ENCODE peak calls at places on chromosomes 16 and 17, in nine cellular contexts. K is right cardiac atrium; Q is CD4-positive, alpha-beta memory T cell; B is CD8-positive, alpha-beta T cell; V is neural progenitor cell; M is Karpas-422; G is body of pancreas; Z is cardiac muscle cell; J is ovary. F is an unnamed sample.

GRCh38 chr17:27106347-27106981 is 187.4 kb upstream of the WSB1 start:
- DNase-seq in V (no peak), K (no peak), J (no peak), B (no peak), G (no peak), Z (no peak), Q (no peak), M (no peak), F (no peak)

GRCh38 chr17:78704594-78704993 is 77.5 kb downstream of the CYTH1 start:
- DNase-seq in K (no peak), M (no peak), J (no peak), B (no peak), Z (no peak), V (no peak), Q (no peak), G (no peak), F (no peak)

GRCh38 chr16:8380311-8380710 is 210.0 kb downstream of the TMEM114 start:
- DNase-seq in Z (no peak), Q (no peak), K (no peak), J (no peak), V (peak), B (no peak), G (no peak), M (no peak), F (no peak)

GRCh38 chr16:66900721-66901441 is 17.8 kb downstream of the CDH16 start:
- DNase-seq in J (peak), Q (no peak), M (no peak), Z (peak), V (no peak), K (no peak), B (no peak), G (no peak), F (no peak)

GRCh38 chr17:81258292-81258691 is 19.2 kb downstream of the NDUFAF8 start:
- DNase-seq in V (peak), M (no peak), Z (no peak), G (no peak), J (no peak), B (no peak), K (no peak), Q (no peak), F (no peak)

GRCh38 chr17:38869647-38870258 is at the start of gene LASP1:
- DNase-seq in G (peak), V (peak), B (peak), Q (peak), J (peak), K (peak), M (peak), Z (peak), F (peak)

GRCh38 chr16:9521749-9522370 is 430.4 kb downstream of the HAPSTR1 start:
- DNase-seq in J (no peak), G (no peak), K (no peak), B (no peak), Z (no peak), V (peak), M (no peak), Q (no peak), F (no peak)

GRCh38 chr17:74573169-74573568 is 5.9 kb upstream of the CD300H start:
- DNase-seq in M (no peak), B (no peak), K (no peak), Z (no peak), Q (no peak), V (no peak), J (no peak), G (no peak), F (no peak)

GRCh38 chr17:57350266-57350665 is 93.9 kb downstream of the MSI2 start:
- DNase-seq in B (no peak), K (peak), Q (no peak), M (no peak), J (no peak), G (no peak), V (no peak), Z (no peak), F (no peak)

GRCh38 chr16:87295661-87296531 is 21.3 kb downstream of the C16orf95 start:
- DNase-seq in Z (no peak), V (no peak), Q (no peak), G (no peak), K (no peak), M (no peak), B (no peak), J (no peak), F (no peak)

GRCh38 chr17:77089118-77089477 is 51.7 kb upstream of the SEC14L1 start:
- DNase-seq in B (no peak), V (no peak), G (no peak), Q (no peak), M (peak), J (no peak), Z (no peak), K (no peak), F (no peak)

GRCh38 chr17:61659437-61659836 is 68.4 kb upstream of the NACA2 start:
- DNase-seq in V (no peak), Q (no peak), K (no peak), Z (no peak), G (no peak), J (no peak), B (no peak), M (no peak), F (no peak)

GRCh38 chr17:81926451-81927144 is 937 bp downstream of the MAFG start:
- DNase-seq in J (peak), Z (peak), M (peak), B (peak), K (peak), G (peak), V (peak), Q (peak), F (no peak)

GRCh38 chr16:56927471-56927870 is 4.5 kb upstream of the HERPUD1 start:
- DNase-seq in Q (no peak), G (no peak), V (no peak), M (no peak), B (no peak), K (no peak), Z (no peak), J (no peak), F (no peak)

GRCh38 chr17:81814748-81815645 is 11.0 kb downstream of the GCGR start:
- DNase-seq in Q (no peak), V (no peak), K (no peak), J (no peak), B (no peak), Z (no peak), M (no peak), G (no peak), F (no peak)

GRCh38 chr16:30558789-30559377 is 709 bp upstream of the ZNF764 start:
- DNase-seq in K (no peak), V (no peak), Q (no peak), M (no peak), J (no peak), B (no peak), Z (no peak), G (no peak), F (no peak)

GRCh38 chr17:21119945-21120249 is 6.9 kb upstream of the DHRS7B start:
- DNase-seq in J (no peak), Z (no peak), G (no peak), V (no peak), K (no peak), M (no peak), Q (no peak), B (no peak), F (no peak)

GRCh38 chr16:53744449-53744848 is 40.5 kb downstream of the FTO start:
- DNase-seq in G (no peak), B (peak), V (no peak), J (no peak), M (peak), K (no peak), Z (no peak), Q (peak), F (no peak)

GRCh38 chr16:81189100-81189664 is 49.3 kb upstream of the BCO1 start:
- DNase-seq in B (no peak), J (peak), K (peak), V (no peak), Q (no peak), Z (peak), G (peak), M (no peak), F (peak)

GRCh38 chr16:65015577-65015976 is 106.3 kb downstream of the CDH11 start:
- DNase-seq in Q (no peak), M (no peak), K (no peak), G (no peak), J (no peak), Z (no peak), V (no peak), B (no peak), F (no peak)

GRCh38 chr17:2387086-2388019 is 13.5 kb downstream of the MNT start:
- DNase-seq in Z (no peak), V (no peak), K (no peak), J (peak), Q (no peak), M (no peak), G (no peak), B (no peak), F (no peak)

GRCh38 chr17:58535431-58535830 is 21.0 kb upstream of the MTMR4 start:
- DNase-seq in G (no peak), K (no peak), V (no peak), J (no peak), B (no peak), Q (no peak), M (no peak), Z (peak), F (no peak)

GRCh38 chr17:1627987-1628855 is at the start of gene SLC43A2:
- DNase-seq in J (peak), M (peak), G (peak), V (peak), Z (peak), Q (peak), B (peak), K (peak), F (peak)

GRCh38 chr17:55416470-55417052 is 5.1 kb downstream of the MMD start:
- DNase-seq in G (no peak), B (no peak), K (no peak), J (no peak), M (no peak), Q (no peak), Z (peak), V (no peak), F (no peak)

GRCh38 chr17:31052187-31052889 is 42.4 kb upstream of the NF1 start:
- DNase-seq in Z (peak), K (peak), B (no peak), J (no peak), V (no peak), Q (no peak), M (no peak), G (peak), F (no peak)

GRCh38 chr17:7133424-7133823 is 18.8 kb upstream of the ASGR2 start:
- DNase-seq in Q (peak), V (peak), Z (peak), G (no peak), K (peak), M (peak), J (no peak), B (peak), F (no peak)

GRCh38 chr17:2171725-2172446 is 117.0 kb downstream of the HIC1 start:
- DNase-seq in J (peak), B (no peak), G (peak), K (peak), V (no peak), Q (no peak), M (no peak), Z (peak), F (peak)

GRCh38 chr16:75062135-75062943 is 54.2 kb downstream of the LDHD start:
- DNase-seq in K (peak), Q (no peak), B (no peak), M (no peak), Z (peak), J (peak), V (no peak), G (peak), F (no peak)

GRCh38 chr17:43020789-43021738 is 1.1 kb downstream of the VAT1 start:
- DNase-seq in B (peak), Z (peak), V (peak), M (peak), G (peak), Q (peak), K (peak), J (peak), F (no peak)

GRCh38 chr17:8192070-8192815 is 2.3 kb upstream of the BORCS6 start:
- DNase-seq in K (peak), J (peak), V (peak), M (peak), G (peak), Q (peak), B (peak), Z (peak), F (peak)

GRCh38 chr17:9936075-9936474 is 31.0 kb upstream of the RCVRN start:
- DNase-seq in Z (no peak), J (no peak), K (no peak), B (no peak), G (no peak), Q (no peak), M (no peak), V (no peak), F (no peak)
- H3K27ac ChIP-seq in Z (no peak), J (no peak), K (no peak), B (no peak), G (no peak), Q (no peak), M (no peak), V (no peak), F (no peak)

DNA sequence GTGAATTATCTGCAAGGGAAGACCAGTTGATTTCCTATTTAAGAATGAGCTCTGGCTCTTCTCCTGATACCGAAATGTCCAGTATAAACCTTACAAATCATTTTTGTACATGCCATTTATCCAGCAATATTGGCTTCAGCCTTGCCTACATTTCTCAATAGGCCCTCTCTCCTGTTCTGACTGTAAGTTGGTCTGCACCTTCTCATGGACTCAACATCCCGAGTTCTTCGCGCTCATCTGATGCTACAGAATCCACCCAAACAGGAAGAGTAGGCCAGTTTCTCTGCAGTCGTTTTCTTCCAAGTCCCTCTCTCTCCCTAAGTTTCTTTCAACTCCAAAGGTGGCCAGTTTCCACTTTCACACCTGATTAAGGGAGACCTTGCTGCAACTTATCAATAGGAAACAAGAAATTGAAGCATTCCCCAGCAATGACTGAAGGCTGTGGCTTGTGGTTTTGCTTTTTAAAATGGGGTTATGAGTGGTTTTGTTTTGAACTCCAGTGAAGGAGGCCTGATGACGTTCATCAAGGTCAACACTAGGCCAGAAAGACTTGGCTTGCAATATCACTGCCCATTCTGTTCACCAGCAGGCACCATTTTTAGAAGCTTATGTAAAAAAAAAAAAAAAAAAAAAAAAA is 383.0 kb downstream of the MAF start:
- DNase-seq in Z (no peak), M (no peak), G (no peak), B (no peak), K (no peak), Q (peak), J (no peak), V (no peak), F (no peak)
- H3K4me3 ChIP-seq in Z (no peak), M (no peak), G (no peak), B (no peak), K (no peak), Q (no peak), J (no peak), V (no peak), F (no peak)

GRCh38 chr16:79437764-79438728 is 162.5 kb downstream of the MAF start:
- DNase-seq in Z (peak), B (no peak), G (peak), M (no peak), K (peak), Q (no peak), V (peak), J (peak), F (peak)
- H3K27ac ChIP-seq in Z (no peak), B (no peak), G (peak), M (no peak), K (peak), Q (no peak), V (no peak), J (no peak), F (no peak)

DNA sequence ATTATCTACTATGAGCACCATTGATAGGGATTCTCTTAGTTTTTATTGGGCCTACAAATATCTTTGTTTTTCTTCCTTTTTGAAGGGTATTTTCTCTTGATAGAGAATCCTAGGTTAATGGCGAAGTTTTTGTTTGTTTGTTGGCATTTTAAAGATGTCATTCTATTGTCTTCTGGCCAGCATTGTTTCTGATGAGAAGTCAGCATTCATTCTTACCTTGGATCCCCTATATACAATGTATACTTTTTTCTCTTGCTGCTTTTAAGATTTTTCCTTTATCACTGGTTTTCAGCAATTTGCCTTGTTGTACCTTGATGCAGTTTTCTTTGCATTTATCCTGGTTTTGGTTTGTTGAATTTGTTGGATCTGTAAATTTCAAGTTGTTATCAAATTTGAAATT is 130.1 kb downstream of the TOX3 start:
- DNase-seq in J (no peak), B (no peak), Z (no peak), K (no peak), G (no peak), M (no peak), V (no peak), Q (no peak), F (no peak)
- H3K4me3 ChIP-seq in J (no peak), B (no peak), Z (no peak), K (no peak), G (no peak), M (no peak), V (no peak), Q (no peak), F (no peak)

GRCh38 chr16:73015612-73016487 is 32.1 kb downstream of the ZFHX3 start:
- DNase-seq in K (no peak), V (no peak), M (no peak), Z (no peak), Q (no peak), J (no peak), B (no peak), G (peak), F (no peak)
- H3K27ac ChIP-seq in K (no peak), V (no peak), M (no peak), Z (peak), Q (no peak), J (no peak), B (no peak), G (peak), F (no peak)

GRCh38 chr17:75975757-75976174 is 3.2 kb downstream of the ACOX1 start:
- DNase-seq in V (no peak), B (no peak), M (no peak), G (no peak), Q (no peak), Z (no peak), K (no peak), J (no peak), F (no peak)
- H3K4me3 ChIP-seq in V (no peak), B (no peak), M (no peak), G (no peak), Q (no peak), Z (no peak), K (peak), J (no peak), F (no peak)

GRCh38 chr17:79844869-79845600 is 5.8 kb upstream of the CBX4 start:
- DNase-seq in B (peak), Z (peak), G (peak), M (peak), V (peak), K (peak), Q (peak), J (peak), F (peak)

GRCh38 chr17:79843917-79844815 is 4.9 kb upstream of the CBX4 start:
- DNase-seq in B (no peak), Q (no peak), V (peak), J (peak), K (peak), Z (peak), M (no peak), G (peak), F (no peak)

GRCh38 chr17:79843475-79843916 is 4.3 kb upstream of the CBX4 start:
- DNase-seq in K (peak), G (peak), V (no peak), Z (no peak), B (no peak), J (peak), Q (peak), M (no peak), F (no peak)

GRCh38 chr17:79847698-79848369 is 8.6 kb upstream of the CBX4 start:
- DNase-seq in B (no peak), V (no peak), K (no peak), M (no peak), J (no peak), Q (no peak), G (no peak), Z (no peak), F (no peak)

DNA sequence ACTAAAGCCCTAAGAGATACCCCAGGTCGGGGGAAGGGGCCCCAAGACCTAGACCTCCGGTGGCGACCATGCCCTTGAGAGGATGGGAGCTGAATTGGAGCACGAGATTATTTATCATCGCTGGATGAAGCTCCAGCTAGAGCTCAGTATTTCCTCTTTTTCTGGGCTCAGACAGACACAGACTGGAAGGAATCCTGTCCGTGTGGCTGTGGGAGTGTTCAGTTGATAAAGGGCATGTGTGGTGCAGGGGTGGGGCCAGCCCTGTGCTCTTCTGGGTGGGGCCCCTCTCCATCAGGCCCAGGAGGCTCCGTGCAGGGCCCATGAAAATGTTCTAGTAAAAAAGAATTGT is 6.3 kb upstream of the CBX4 start:
- DNase-seq in K (peak), M (no peak), B (no peak), V (no peak), Z (peak), J (peak), Q (no peak), G (no peak), F (no peak)
- H3K27ac ChIP-seq in K (no peak), M (no peak), B (no peak), V (no peak), Z (no peak), J (peak), Q (no peak), G (peak), F (peak)

GRCh38 chr17:72891627-72892026 is 200.9 kb downstream of the SLC39A11 start:
- DNase-seq in G (no peak), Q (no peak), K (no peak), J (no peak), Z (no peak), B (no peak), M (no peak), V (no peak), F (no peak)
- H3K4me3 ChIP-seq in G (no peak), Q (no peak), K (no peak), J (no peak), Z (no peak), B (no peak), M (no peak), V (no peak), F (no peak)

F was measured in dorsolateral prefrontal cortex.